ENCODE peak calls at places on chromosome 20, in nine cellular contexts. H, W, B, O, E, D, N, M and U are unnamed samples.

GRCh38 chr20:50737352-50737751 is 6.0 kb downstream of the PARD6B start:
- DNase-seq in E (no peak), N (no peak), D (no peak), W (peak; percentile 64), O (no peak), M (no peak), B (no peak), H (no peak), U (no peak)

GRCh38 chr20:38196016-38196415 is 30.9 kb upstream of the TGM2 start:
- DNase-seq in B (no peak), W (no peak), E (no peak), D (no peak), N (no peak), M (no peak), H (no peak), O (no peak), U (no peak)

GRCh38 chr20:23257848-23258746 is 92.5 kb upstream of the NXT1 start:
- DNase-seq in D (no peak), M (no peak), O (peak; percentile 91), B (no peak), H (no peak), E (peak; percentile 74), W (no peak), N (no peak), U (no peak)

GRCh38 chr20:55160996-55161395 is 685.6 kb downstream of the DOK5 start:
- DNase-seq in M (no peak), E (peak; percentile 48), B (no peak), D (no peak), O (no peak), W (no peak), N (no peak), H (no peak), U (no peak)

GRCh38 chr20:25461766-25462165 is 54.3 kb downstream of the GINS1 start:
- DNase-seq in W (peak; percentile 22), N (no peak), E (no peak), M (no peak), O (no peak), B (no peak), H (no peak), D (no peak), U (no peak)

GRCh38 chr20:6044102-6044501 is 9.8 kb downstream of the LRRN4 start:
- DNase-seq in H (no peak), E (no peak), D (no peak), B (no peak), O (no peak), M (no peak), W (peak; percentile 58), N (no peak), U (no peak)

GRCh38 chr20:39630215-39630614 is 668.1 kb downstream of the DHX35 start:
- DNase-seq in B (no peak), O (no peak), N (no peak), W (no peak), D (no peak), H (no peak), E (no peak), M (no peak), U (no peak)

GRCh38 chr20:34099675-34100074 is 12.4 kb downstream of the EIF2S2 start:
- DNase-seq in M (no peak), B (no peak), N (no peak), O (no peak), D (no peak), E (no peak), W (no peak), H (no peak), U (no peak)

GRCh38 chr20:64049887-64050260 is 435 bp upstream of the SOX18 start:
- DNase-seq in M (no peak), O (no peak), B (no peak), D (no peak), N (no peak), H (no peak), E (no peak), W (peak; percentile 74), U (peak; percentile 47)

GRCh38 chr20:48783533-48784272 is 44.1 kb downstream of the PREX1 start:
- DNase-seq in W (no peak), B (no peak), H (peak; percentile 28), E (no peak), M (no peak), D (no peak), N (no peak), O (peak; percentile 18), U (no peak)

GRCh38 chr20:48761914-48762313 is 65.9 kb downstream of the PREX1 start:
- DNase-seq in O (no peak), N (no peak), B (no peak), M (no peak), H (no peak), E (no peak), D (no peak), W (no peak), U (no peak)

GRCh38 chr20:13700761-13701160 is 62.0 kb upstream of the TASP1 start:
- DNase-seq in E (no peak), W (no peak), O (no peak), N (no peak), H (no peak), B (no peak), M (peak; percentile 27), D (no peak), U (no peak)

GRCh38 chr20:13708234-13708633 is 69.5 kb upstream of the TASP1 start:
- DNase-seq in M (no peak), B (no peak), H (no peak), O (no peak), N (no peak), E (no peak), D (no peak), W (no peak), U (no peak)

GRCh38 chr20:13701486-13701885 is 62.8 kb upstream of the TASP1 start:
- DNase-seq in N (no peak), B (no peak), H (no peak), W (no peak), D (no peak), O (no peak), M (no peak), E (peak; percentile 10), U (no peak)

GRCh38 chr20:13703265-13703664 is 64.5 kb upstream of the TASP1 start:
- DNase-seq in M (no peak), H (no peak), D (no peak), B (no peak), N (no peak), W (no peak), E (no peak), O (no peak), U (no peak)
- H3K4me3 ChIP-seq in M (no peak overlapping the region), H (no peak overlapping the region), D (no peak overlapping the region), B (no peak overlapping the region), N (no peak overlapping the region), W (no peak overlapping the region), E (no peak overlapping the region), O (no peak overlapping the region), U (no peak overlapping the region)

DNA sequence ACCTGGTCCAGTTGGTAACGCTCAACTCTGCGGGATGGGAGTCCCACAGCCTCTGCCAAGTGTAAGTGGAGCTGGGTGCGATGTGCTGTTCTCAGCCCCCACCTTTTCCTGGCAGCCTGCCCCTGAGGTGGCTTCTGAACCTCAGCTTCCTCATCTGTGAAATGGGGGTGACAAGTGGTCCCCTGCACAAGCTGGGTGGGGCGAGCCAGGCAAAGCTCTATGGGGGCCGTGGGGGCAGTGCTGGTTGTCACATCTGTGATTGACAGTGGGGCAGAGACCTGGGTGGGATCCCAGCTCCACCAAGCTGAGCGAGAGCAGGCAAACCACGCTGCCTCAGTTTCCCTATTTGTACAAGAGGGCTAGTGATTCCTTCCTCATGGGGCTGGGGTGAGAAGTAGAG is 162.6 kb downstream of the SYCP2 start:
- DNase-seq in H (no peak), W (no peak), D (no peak), N (peak; percentile 63), E (no peak), M (no peak), O (no peak), B (no peak), U (no peak)
- H3K27me3 ChIP-seq in H (no peaks in the 10 kb centered on the region), W (peaks cover 2% of the 10 kb centered on the region), D (no peaks in the 10 kb centered on the region), N (peaks cover 8% of the 10 kb centered on the region), E (no peaks in the 10 kb centered on the region), M (peaks cover 10% of the 10 kb centered on the region), O (no peaks in the 10 kb centered on the region), B (no peaks in the 10 kb centered on the region), U (no peaks in the 10 kb centered on the region)

GRCh38 chr20:54090230-54091119 is 20.1 kb upstream of the BCAS1 start:
- DNase-seq in B (no peak), O (no peak), W (no peak), D (no peak), E (no peak), N (no peak), M (no peak), H (no peak), U (no peak)

GRCh38 chr20:54086444-54087134 is 16.2 kb upstream of the BCAS1 start:
- DNase-seq in M (no peak), E (no peak), O (peak; percentile 93), W (no peak), D (no peak), H (no peak), B (no peak), N (no peak), U (no peak)

GRCh38 chr20:54091120-54091480 is 20.7 kb upstream of the BCAS1 start:
- DNase-seq in D (no peak), M (no peak), W (no peak), H (no peak), N (no peak), E (no peak), O (no peak), B (no peak), U (no peak)

GRCh38 chr20:54085910-54086309 is 15.5 kb upstream of the BCAS1 start:
- DNase-seq in N (no peak), W (no peak), E (no peak), H (no peak), B (no peak), D (no peak), M (no peak), O (peak; percentile 71), U (no peak)

GRCh38 chr20:54088430-54088829 is 18.0 kb upstream of the BCAS1 start:
- DNase-seq in E (no peak), M (no peak), B (no peak), O (peak; percentile 58), D (no peak), H (no peak), W (no peak), N (no peak), U (no peak)
- H3K4me3 ChIP-seq in E (no peak overlapping the region), M (no peak overlapping the region), B (no peak overlapping the region), O (no peak overlapping the region), D (no peak overlapping the region), H (no peak overlapping the region), W (no peak overlapping the region), N (no peak overlapping the region), U (no peak overlapping the region)

GRCh38 chr20:62544505-62545055 is 68.8 kb upstream of the GATA5 start:
- DNase-seq in M (no peak), H (no peak), W (no peak), B (no peak), D (no peak), N (no peak), O (no peak), E (no peak), U (no peak)

GRCh38 chr20:62545901-62546525 is 70.2 kb upstream of the GATA5 start:
- DNase-seq in B (no peak), O (no peak), M (no peak), N (no peak), W (no peak), E (no peak), D (no peak), H (no peak), U (no peak)

GRCh38 chr20:62545271-62545670 is 69.5 kb upstream of the GATA5 start:
- DNase-seq in D (no peak), E (no peak), N (no peak), H (no peak), O (no peak), M (no peak), W (no peak), B (no peak), U (no peak)

GRCh38 chr20:62542862-62543261 is 67.1 kb upstream of the GATA5 start:
- DNase-seq in O (no peak), D (no peak), N (no peak), M (no peak), B (no peak), E (no peak), W (no peak), H (no peak), U (no peak)

GRCh38 chr20:62543470-62544302 is 67.9 kb upstream of the GATA5 start:
- DNase-seq in W (no peak), B (no peak), E (no peak), H (no peak), O (peak; percentile 38), N (no peak), M (no peak), D (no peak), U (no peak)
- H3K27me3 ChIP-seq in W (no peaks in the 10 kb centered on the region), B (no peaks in the 10 kb centered on the region), E (no peaks in the 10 kb centered on the region), H (no peaks in the 10 kb centered on the region), O (peaks cover 39% of the 10 kb centered on the region), N (peaks cover 94% of the 10 kb centered on the region), M (peaks cover 65% of the 10 kb centered on the region), D (no peaks in the 10 kb centered on the region), U (peaks cover 22% of the 10 kb centered on the region)